ENCODE peak calls at places on chromosomes 11 and 22, in four cellular contexts. U, X, S and A are unnamed samples.

GRCh38 chr11:118052581-118053206 is 24.2 kb upstream of the TMPRSS4 start:
- DNase-seq in U (no peak), X (no peak), S (peak; percentile 61), A (no peak)

GRCh38 chr11:28009383-28009782 is 98.6 kb downstream of the KIF18A start:
- DNase-seq in U (no peak), X (no peak), S (no peak), A (no peak)

GRCh38 chr11:8336356-8337114 is 72.9 kb upstream of the LMO1 start:
- DNase-seq in U (no peak), X (no peak), S (no peak), A (no peak)

GRCh38 chr11:106061249-106061794 is 15.8 kb downstream of the KBTBD3 start:
- DNase-seq in U (no peak), X (no peak), S (no peak), A (no peak)

GRCh38 chr22:48106215-48106614 is 1343.8 kb downstream of the TBC1D22A start:
- DNase-seq in U (no peak), X (no peak), S (no peak), A (no peak)

GRCh38 chr11:123461164-123461563 is 31.1 kb downstream of the GRAMD1B start:
- DNase-seq in U (no peak), X (no peak), S (no peak), A (no peak)

GRCh38 chr11:15430381-15430780 is 315.7 kb downstream of the INSC start:
- DNase-seq in U (no peak), X (no peak), S (no peak), A (no peak)

GRCh38 chr22:25114369-25115362 is 85.0 kb upstream of the CRYBB3 start:
- DNase-seq in U (no peak), X (no peak), S (no peak), A (no peak)

GRCh38 chr11:30487200-30487898 is 98.8 kb downstream of the MPPED2 start:
- DNase-seq in U (no peak), X (no peak), S (no peak), A (no peak)

GRCh38 chr11:62439785-62440602 is 21.2 kb downstream of the SCGB1A1 start:
- DNase-seq in U (no peak), X (no peak), S (peak; percentile 42), A (no peak)

GRCh38 chr11:67437082-67437821 is at the start of gene PTPRCAP:
- DNase-seq in U (peak; percentile 84), X (no peak), S (peak; percentile 70), A (peak; percentile 84)

GRCh38 chr11:46133119-46133518 is 11.9 kb upstream of the PHF21A start:
- DNase-seq in U (no peak), X (no peak), S (no peak), A (no peak)

GRCh38 chr11:48037709-48038468 is 57.5 kb downstream of the PTPRJ start:
- DNase-seq in U (no peak), X (no peak), S (no peak), A (no peak)

GRCh38 chr11:20452585-20452984 is 65.1 kb downstream of the PRMT3 start:
- DNase-seq in U (no peak), X (no peak), S (no peak), A (no peak)

GRCh38 chr11:125364085-125364822 is 131.8 kb downstream of the FEZ1 start:
- DNase-seq in U (no peak), X (no peak), S (no peak), A (no peak)

GRCh38 chr11:79762271-79762935 is 321.6 kb upstream of the TENM4 start:
- DNase-seq in U (no peak), X (no peak), S (no peak), A (no peak)

GRCh38 chr11:68552542-68552941 is 92.0 kb downstream of the PPP6R3 start:
- DNase-seq in U (no peak), X (no peak), S (no peak), A (no peak)

GRCh38 chr22:19913337-19913936 is 28.1 kb upstream of the COMT start:
- DNase-seq in U (no peak), X (no peak), S (no peak), A (no peak)

GRCh38 chr11:131616456-131616855 is 246.0 kb downstream of the NTM start:
- DNase-seq in U (peak; percentile 16), X (no peak), S (no peak), A (no peak)

GRCh38 chr22:24068717-24069116 is 57.6 kb downstream of the CABIN1 start:
- DNase-seq in U (no peak), X (no peak), S (no peak), A (no peak)

GRCh38 chr11:62141111-62142042 is 17.6 kb downstream of the INCENP start:
- DNase-seq in U (no peak), X (no peak), S (no peak), A (no peak)

GRCh38 chr11:28058333-28058732 is 49.6 kb downstream of the KIF18A start:
- DNase-seq in U (no peak), X (no peak), S (no peak), A (no peak)

GRCh38 chr11:113488931-113489351 is 13.7 kb upstream of the DRD2 start:
- DNase-seq in U (no peak), X (no peak), S (no peak), A (no peak)

GRCh38 chr11:19276859-19277808 is 36.4 kb upstream of the E2F8 start:
- DNase-seq in U (no peak), X (no peak), S (no peak), A (no peak)

GRCh38 chr11:131904756-131905155 is 534.3 kb downstream of the NTM start:
- DNase-seq in U (no peak), X (peak; percentile 58), S (no peak), A (no peak)

GRCh38 chr11:70712471-70712870 is 314.1 kb downstream of the CTTN start:
- DNase-seq in U (no peak), X (no peak), S (peak; percentile 51), A (no peak)

GRCh38 chr11:9003573-9004309 is at the start of gene NRIP3:
- DNase-seq in U (peak; percentile 65), X (peak; percentile 83), S (peak; percentile 89), A (peak; percentile 46)

GRCh38 chr11:66784575-66784974 is 55.6 kb upstream of the SPTBN2 start:
- DNase-seq in U (no peak), X (no peak), S (no peak), A (no peak)

GRCh38 chr11:132590554-132590953 is 941.7 kb downstream of the OPCML start:
- DNase-seq in U (no peak), X (no peak), S (no peak), A (no peak)

GRCh38 chr11:93498099-93499040 is 44.8 kb downstream of the SMCO4 start:
- DNase-seq in U (no peak), X (no peak), S (no peak), A (no peak)

GRCh38 chr11:60857378-60858232 is 1.9 kb upstream of the PTGDR2 start:
- DNase-seq in U (no peak), X (no peak), S (peak; percentile 53), A (no peak)

GRCh38 chr11:67698247-67698646 is 23.8 kb upstream of the ALDH3B2 start:
- DNase-seq in U (no peak), X (peak; percentile 44), S (peak; percentile 45), A (peak; percentile 20)

DNA sequence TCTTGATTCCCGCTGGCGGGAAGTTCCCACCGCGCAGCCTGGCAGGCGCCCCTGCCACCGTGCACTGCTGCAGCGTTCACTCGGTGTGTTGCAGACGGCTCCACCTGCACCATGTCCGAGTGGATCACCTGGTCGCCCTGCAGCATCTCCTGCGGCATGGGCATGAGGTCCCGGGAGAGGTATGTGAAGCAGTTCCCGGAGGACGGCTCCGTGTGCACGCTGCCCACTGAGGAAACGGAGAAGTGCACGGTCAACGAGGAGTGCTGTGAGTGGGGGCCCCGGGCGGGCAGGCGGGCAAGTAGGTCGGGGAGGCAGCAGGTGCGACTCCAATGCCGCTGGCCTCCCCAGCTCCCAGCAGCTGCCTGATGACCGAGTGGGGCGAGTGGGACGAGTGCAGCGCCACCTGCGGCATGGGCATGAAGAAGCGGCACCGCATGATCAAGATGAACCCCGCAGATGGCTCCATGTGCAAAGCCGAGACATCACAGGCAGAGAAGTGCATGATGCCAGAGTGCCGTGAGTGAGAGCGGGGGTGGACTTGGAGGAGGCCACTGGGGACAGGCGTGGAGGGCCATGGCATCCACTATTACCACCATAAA is 99.7 kb downstream of the RRAS2 start:
- DNase-seq in U (no peak), X (peak; percentile 57), S (no peak), A (no peak)
- TF ChIP-seq POLR2AphosphoS5 in U (no peak), X (peak; percentile 11), S (no peak), A (no peak)

DNA sequence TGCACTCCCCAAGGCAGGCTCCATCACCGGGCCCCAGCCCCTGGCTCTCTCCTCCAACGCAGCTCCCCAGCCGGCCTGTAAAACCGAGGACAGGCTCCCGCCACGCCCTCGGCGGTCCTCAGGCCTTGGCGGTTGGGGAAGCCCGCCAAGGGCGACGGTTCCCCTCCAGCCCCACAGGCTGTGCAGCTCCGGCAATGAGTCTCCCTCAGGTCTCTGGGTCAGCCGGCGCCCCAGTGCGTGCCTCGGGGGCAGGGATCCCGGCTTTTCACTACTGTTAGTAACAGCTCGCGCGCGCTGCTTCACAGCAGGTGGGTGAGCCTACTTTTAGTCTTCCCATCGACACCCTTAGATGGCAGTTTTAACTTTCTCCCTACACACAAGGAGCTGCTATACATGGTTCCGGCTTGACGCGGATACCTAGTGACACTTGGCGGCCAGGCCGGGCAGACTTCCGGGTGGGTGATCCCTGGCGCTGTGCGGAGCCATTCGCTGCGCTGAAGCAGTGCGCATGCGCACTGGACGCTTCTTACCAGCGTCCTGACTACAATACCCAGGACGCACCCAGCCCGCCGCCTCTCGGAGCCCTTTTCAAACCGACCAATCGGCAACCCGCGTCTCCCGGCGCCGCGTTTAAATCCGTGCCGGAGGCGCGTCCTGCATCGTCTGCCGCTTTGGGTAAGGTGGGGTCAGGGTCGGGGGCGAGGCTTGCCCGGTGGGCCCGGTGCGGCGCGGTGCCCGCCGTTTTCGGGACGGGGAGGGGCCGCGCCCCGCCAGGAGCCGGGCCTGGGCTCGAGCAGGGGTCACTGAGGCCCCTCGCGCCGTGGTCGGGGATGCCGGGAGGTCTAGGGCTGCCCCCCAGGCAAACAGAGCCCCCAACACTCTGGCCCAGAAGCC is at the start of gene GTSE1:
- DNase-seq in U (peak; percentile 98), X (peak; percentile 93), S (peak; percentile 96), A (peak; percentile 98)
- TF ChIP-seq POLR2A in U (peak; percentile 86), X (no peak), S (peak; percentile 85), A (peak; percentile 84)

DNA sequence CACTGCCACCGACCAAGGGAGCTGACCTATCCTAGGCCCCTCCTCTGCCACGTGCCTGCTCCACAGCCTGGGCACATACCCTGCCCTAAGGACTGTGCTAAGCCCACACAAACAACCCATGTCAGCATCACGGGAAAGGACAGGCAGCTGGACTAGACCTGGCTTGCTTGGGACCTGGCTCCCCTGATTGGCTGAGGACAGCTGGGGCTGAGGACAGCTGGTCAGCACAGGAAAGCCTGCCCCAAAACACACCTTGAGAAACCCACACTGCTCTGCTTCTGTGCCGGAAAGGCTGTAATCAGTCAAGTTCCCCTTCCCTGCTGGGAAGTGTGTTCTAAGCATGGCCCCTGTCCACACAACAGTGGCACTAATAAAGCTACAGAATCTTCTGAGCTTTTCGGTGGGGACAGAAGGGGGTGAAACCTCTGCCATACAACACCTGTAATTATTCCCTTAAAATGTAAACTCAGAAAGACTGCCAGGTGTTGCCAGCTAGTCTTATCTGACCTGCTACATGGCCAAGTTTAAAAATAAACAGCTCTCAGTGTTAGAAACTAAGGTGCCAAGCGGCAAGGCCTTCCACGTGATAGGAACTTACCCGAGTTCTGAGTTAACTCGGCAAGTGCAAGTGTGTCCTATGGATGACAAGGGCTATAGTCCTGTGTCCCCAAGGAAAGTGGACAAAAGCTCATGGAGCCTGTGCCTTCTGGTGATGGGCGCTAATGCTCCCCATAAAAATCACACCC is 35.7 kb upstream of the ARFGAP3 start:
- DNase-seq in U (no peak), X (no peak), S (no peak), A (no peak)
- TF ChIP-seq TAF1 in U (no peak), X (no peak), S (no peak), A (no peak)

GRCh38 chr22:37999640-38000272 is 15.4 kb upstream of the SOX10 start:
- DNase-seq in U (no peak), X (no peak), S (peak; percentile 32), A (no peak)
- TF ChIP-seq POLR2AphosphoS5 in U (no peak), X (no peak), S (no peak), A (no peak)

GRCh38 chr11:6812391-6813005 is 13.0 kb upstream of the OR6A2 start:
- DNase-seq in U (peak; percentile 40), X (no peak), S (peak; percentile 58), A (peak; percentile 24)
- TF ChIP-seq POLR2A in U (no peak), X (no peak), S (no peak), A (no peak)